ENCODE peak calls at places on chromosomes 12 and 14, in ten cellular contexts. One of them, this sample, is unnamed.

GRCh38 chr12:53467082-53467481 is 15.2 kb downstream of the PCBP2 start:
- DNase-seq in transverse colon: no peak
- DNase-seq in H1: no peak
- DNase-seq in HCT116: no peak
- DNase-seq in spleen: no peak
- DNase-seq in K562: no peak
- DNase-seq in stomach: no peak
- DNase-seq in endothelial cell of umbilical vein: no peak
- DNase-seq in HepG2: no peak
- DNase-seq in breast epithelium: no peak
- DNase-seq in this sample: no peak

GRCh38 chr12:66062280-66062605 is 68.3 kb downstream of the LLPH start:
- DNase-seq in breast epithelium: no peak
- DNase-seq in stomach: no peak
- DNase-seq in spleen: no peak
- DNase-seq in endothelial cell of umbilical vein: no peak
- DNase-seq in K562: no peak
- DNase-seq in HepG2: no peak
- DNase-seq in HCT116: no peak
- DNase-seq in H1: no peak
- DNase-seq in transverse colon: no peak
- DNase-seq in this sample: no peak

GRCh38 chr12:123859035-123859434 is 96.9 kb downstream of the DNAH10 start:
- DNase-seq in HepG2: no peak
- DNase-seq in endothelial cell of umbilical vein: no peak
- DNase-seq in HCT116: no peak
- DNase-seq in transverse colon: no peak
- DNase-seq in H1: peak; percentile 9
- DNase-seq in stomach: no peak
- DNase-seq in breast epithelium: no peak
- DNase-seq in spleen: no peak
- DNase-seq in K562: peak; percentile 29
- DNase-seq in this sample: no peak

GRCh38 chr12:39923364-39923763 is 182.5 kb downstream of the SLC2A13 start:
- DNase-seq in endothelial cell of umbilical vein: no peak
- DNase-seq in breast epithelium: no peak
- DNase-seq in H1: no peak
- DNase-seq in HCT116: no peak
- DNase-seq in spleen: no peak
- DNase-seq in stomach: no peak
- DNase-seq in transverse colon: no peak
- DNase-seq in K562: no peak
- DNase-seq in HepG2: no peak
- DNase-seq in this sample: no peak

GRCh38 chr12:28872654-28873268 is 276.3 kb upstream of the FAR2 start:
- DNase-seq in H1: peak; percentile 34
- DNase-seq in HCT116: peak; percentile 46
- DNase-seq in stomach: peak; percentile 25
- DNase-seq in spleen: no peak
- DNase-seq in endothelial cell of umbilical vein: peak; percentile 70
- DNase-seq in transverse colon: peak; percentile 9
- DNase-seq in HepG2: peak; percentile 21
- DNase-seq in K562: peak; percentile 57
- DNase-seq in breast epithelium: no peak
- DNase-seq in this sample: no peak

GRCh38 chr14:98198385-98198784 is 1073.6 kb downstream of the BCL11B start:
- DNase-seq in HepG2: no peak
- DNase-seq in K562: no peak
- DNase-seq in spleen: no peak
- DNase-seq in H1: no peak
- DNase-seq in endothelial cell of umbilical vein: no peak
- DNase-seq in breast epithelium: no peak
- DNase-seq in stomach: no peak
- DNase-seq in HCT116: no peak
- DNase-seq in transverse colon: peak; percentile 19
- DNase-seq in this sample: no peak

GRCh38 chr12:69679119-69679518 is 20.0 kb downstream of the BEST3 start:
- DNase-seq in endothelial cell of umbilical vein: peak; percentile 56
- DNase-seq in H1: no peak
- DNase-seq in transverse colon: no peak
- DNase-seq in HepG2: no peak
- DNase-seq in K562: no peak
- DNase-seq in breast epithelium: no peak
- DNase-seq in stomach: no peak
- DNase-seq in HCT116: no peak
- DNase-seq in spleen: no peak
- DNase-seq in this sample: no peak

GRCh38 chr14:75259946-75260545 is 18.6 kb upstream of the FOS start:
- DNase-seq in breast epithelium: no peak
- DNase-seq in H1: no peak
- DNase-seq in K562: no peak
- DNase-seq in spleen: no peak
- DNase-seq in HCT116: no peak
- DNase-seq in endothelial cell of umbilical vein: no peak
- DNase-seq in transverse colon: no peak
- DNase-seq in stomach: no peak
- DNase-seq in HepG2: no peak
- DNase-seq in this sample: no peak

GRCh38 chr14:101125719-101126375 is 222.3 kb upstream of the RTL1 start:
- DNase-seq in H1: no peak
- DNase-seq in endothelial cell of umbilical vein: no peak
- DNase-seq in HCT116: no peak
- DNase-seq in K562: no peak
- DNase-seq in spleen: peak; percentile 67
- DNase-seq in HepG2: no peak
- DNase-seq in stomach: peak; percentile 15
- DNase-seq in breast epithelium: no peak
- DNase-seq in transverse colon: no peak
- DNase-seq in this sample: peak; percentile 2

GRCh38 chr14:80425686-80426085 is 214.4 kb upstream of the DIO2 start:
- DNase-seq in breast epithelium: no peak
- DNase-seq in endothelial cell of umbilical vein: peak; percentile 85
- DNase-seq in H1: no peak
- DNase-seq in HCT116: peak; percentile 18
- DNase-seq in HepG2: no peak
- DNase-seq in stomach: no peak
- DNase-seq in transverse colon: no peak
- DNase-seq in spleen: no peak
- DNase-seq in K562: no peak
- DNase-seq in this sample: no peak

GRCh38 chr14:68950111-68950510 is 29.0 kb downstream of the ACTN1 start:
- DNase-seq in HepG2: peak; percentile 53
- DNase-seq in HCT116: no peak
- DNase-seq in K562: no peak
- DNase-seq in endothelial cell of umbilical vein: no peak
- DNase-seq in spleen: no peak
- DNase-seq in stomach: no peak
- DNase-seq in breast epithelium: no peak
- DNase-seq in H1: no peak
- DNase-seq in transverse colon: no peak
- DNase-seq in this sample: no peak

GRCh38 chr14:23694085-23694975 is 58.2 kb downstream of the DHRS2 start:
- DNase-seq in endothelial cell of umbilical vein: no peak
- DNase-seq in spleen: no peak
- DNase-seq in transverse colon: no peak
- DNase-seq in HepG2: peak; percentile 70
- DNase-seq in stomach: no peak
- DNase-seq in H1: no peak
- DNase-seq in breast epithelium: no peak
- DNase-seq in K562: no peak
- DNase-seq in HCT116: peak; percentile 27
- DNase-seq in this sample: no peak

GRCh38 chr14:47332099-47332498 is 343.3 kb downstream of the MDGA2 start:
- DNase-seq in HepG2: no peak
- DNase-seq in breast epithelium: no peak
- DNase-seq in HCT116: no peak
- DNase-seq in spleen: no peak
- DNase-seq in transverse colon: no peak
- DNase-seq in K562: no peak
- DNase-seq in stomach: no peak
- DNase-seq in H1: no peak
- DNase-seq in endothelial cell of umbilical vein: no peak
- DNase-seq in this sample: no peak

GRCh38 chr14:31902002-31902401 is 175.1 kb upstream of the ARHGAP5 start:
- DNase-seq in transverse colon: no peak
- DNase-seq in HepG2: peak; percentile 66
- DNase-seq in HCT116: peak; percentile 81
- DNase-seq in breast epithelium: no peak
- DNase-seq in endothelial cell of umbilical vein: no peak
- DNase-seq in H1: no peak
- DNase-seq in spleen: no peak
- DNase-seq in stomach: peak; percentile 42
- DNase-seq in K562: peak; percentile 61
- DNase-seq in this sample: no peak

GRCh38 chr12:51424094-51424661 is 453 bp upstream of the SLC4A8 start:
- DNase-seq in spleen: no peak
- DNase-seq in H1: no peak
- DNase-seq in HepG2: no peak
- DNase-seq in HCT116: no peak
- DNase-seq in stomach: no peak
- DNase-seq in breast epithelium: no peak
- DNase-seq in endothelial cell of umbilical vein: no peak
- DNase-seq in K562: no peak
- DNase-seq in transverse colon: no peak
- DNase-seq in this sample: no peak

GRCh38 chr12:51065530-51065929 is 17.4 kb downstream of the LETMD1 start:
- DNase-seq in HepG2: peak; percentile 20
- DNase-seq in endothelial cell of umbilical vein: no peak
- DNase-seq in HCT116: no peak
- DNase-seq in H1: no peak
- DNase-seq in stomach: no peak
- DNase-seq in K562: no peak
- DNase-seq in breast epithelium: no peak
- DNase-seq in transverse colon: no peak
- DNase-seq in spleen: no peak
- DNase-seq in this sample: no peak

GRCh38 chr12:24560867-24561266 is 388.0 kb downstream of the BCAT1 start:
- DNase-seq in breast epithelium: no peak
- DNase-seq in HCT116: no peak
- DNase-seq in stomach: no peak
- DNase-seq in K562: no peak
- DNase-seq in transverse colon: no peak
- DNase-seq in H1: no peak
- DNase-seq in endothelial cell of umbilical vein: no peak
- DNase-seq in HepG2: no peak
- DNase-seq in spleen: no peak
- DNase-seq in this sample: no peak
- H3K4me3 ChIP-seq in breast epithelium: peak overlapping the region; percentile 98
- H3K4me3 ChIP-seq in HCT116: no peak overlapping the region
- H3K4me3 ChIP-seq in stomach: peak overlapping the region; percentile 90
- H3K4me3 ChIP-seq in K562: no peak overlapping the region
- H3K4me3 ChIP-seq in transverse colon: peak overlapping the region; percentile 41
- H3K4me3 ChIP-seq in H1: peak overlapping the region; percentile 63
- H3K4me3 ChIP-seq in endothelial cell of umbilical vein: no peak overlapping the region
- H3K4me3 ChIP-seq in HepG2: no peak overlapping the region
- H3K4me3 ChIP-seq in spleen: peak overlapping the region; percentile 76
- H3K4me3 ChIP-seq in this sample: peak overlapping the region; percentile 65

GRCh38 chr14:103628221-103628683 is 759 bp upstream of the KLC1 start:
- DNase-seq in breast epithelium: peak; percentile 47
- DNase-seq in HCT116: peak; percentile 39
- DNase-seq in K562: peak; percentile 69
- DNase-seq in stomach: peak; percentile 85
- DNase-seq in spleen: peak; percentile 92
- DNase-seq in H1: no peak
- DNase-seq in HepG2: no peak
- DNase-seq in endothelial cell of umbilical vein: peak; percentile 72
- DNase-seq in transverse colon: peak; percentile 85
- DNase-seq in this sample: peak; percentile 54
- TF ChIP-seq POLR2A in breast epithelium: no peak
- TF ChIP-seq POLR2A in HCT116: no peak
- TF ChIP-seq POLR2A in K562: peak; percentile 50
- TF ChIP-seq POLR2A in stomach: no peak
- TF ChIP-seq POLR2A in spleen: no peak
- TF ChIP-seq POLR2A in H1: no peak
- TF ChIP-seq POLR2A in HepG2: peak; percentile 74
- TF ChIP-seq POLR2A in endothelial cell of umbilical vein: no peak
- TF ChIP-seq POLR2A in transverse colon: peak; percentile 93
- TF ChIP-seq POLR2A in this sample: peak; percentile 77

DNA sequence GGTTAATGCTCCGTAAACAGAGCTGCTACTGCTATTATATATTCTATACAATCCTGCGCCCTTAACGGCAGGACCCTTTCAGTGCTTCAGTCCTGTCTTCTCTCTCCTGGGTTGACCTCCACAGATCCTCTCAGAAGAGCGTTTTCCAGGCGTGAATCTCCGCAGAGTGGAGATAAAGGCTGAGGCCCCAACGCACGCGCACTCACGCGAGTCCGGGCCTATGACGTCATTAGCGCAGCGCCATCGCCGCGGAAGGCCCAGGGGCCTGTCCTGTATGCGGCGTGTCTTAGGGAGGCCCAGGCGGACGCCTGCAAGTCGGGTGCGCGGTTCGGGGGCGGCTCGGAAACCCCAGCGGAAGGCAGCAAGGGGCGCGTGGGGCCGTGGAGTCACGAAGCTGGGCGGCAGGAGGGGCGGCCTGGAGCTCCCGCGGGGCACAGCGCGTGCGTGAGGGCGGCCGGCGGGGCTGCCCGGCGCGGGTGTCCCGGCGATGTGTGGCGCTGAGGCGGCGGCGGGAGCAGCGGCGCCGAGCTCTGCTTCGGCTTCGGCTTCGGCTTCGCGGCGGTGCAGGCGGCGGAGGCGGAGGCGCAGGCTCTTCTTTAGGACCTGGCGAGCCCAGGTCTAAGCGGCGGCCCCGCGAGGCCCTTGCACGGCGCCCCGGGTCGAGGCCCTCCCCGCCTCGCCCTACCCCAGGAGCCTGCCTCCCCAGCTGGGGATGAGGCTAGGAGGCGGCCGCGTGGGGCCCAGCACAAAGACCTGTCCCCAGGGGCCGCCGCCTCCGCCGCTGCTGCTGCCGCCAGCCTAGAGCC is at the start of gene MAPKAPK5:
- DNase-seq in transverse colon: peak; percentile 96
- DNase-seq in HCT116: peak; percentile 93
- DNase-seq in H1: peak; percentile 86
- DNase-seq in stomach: peak; percentile 95
- DNase-seq in spleen: peak; percentile 99
- DNase-seq in breast epithelium: peak; percentile 92
- DNase-seq in HepG2: peak; percentile 88
- DNase-seq in endothelial cell of umbilical vein: peak; percentile 97
- DNase-seq in K562: peak; percentile 98
- DNase-seq in this sample: peak; percentile 88
- TF ChIP-seq POLR2AphosphoS5 in transverse colon: peak; percentile 95
- TF ChIP-seq POLR2AphosphoS5 in HCT116: peak; percentile 97
- TF ChIP-seq POLR2AphosphoS5 in H1: peak; percentile 90
- TF ChIP-seq POLR2AphosphoS5 in stomach: peak; percentile 98
- TF ChIP-seq POLR2AphosphoS5 in spleen: peak; percentile 97
- TF ChIP-seq POLR2AphosphoS5 in breast epithelium: peak; percentile 97
- TF ChIP-seq POLR2AphosphoS5 in HepG2: peak; percentile 96
- TF ChIP-seq POLR2AphosphoS5 in endothelial cell of umbilical vein: peak; percentile 87
- TF ChIP-seq POLR2AphosphoS5 in K562: peak; percentile 93
- TF ChIP-seq POLR2AphosphoS5 in this sample: peak; percentile 98

GRCh38 chr12:111596985-111597730 is 2.0 kb downstream of the ATXN2 start:
- DNase-seq in endothelial cell of umbilical vein: peak; percentile 81
- DNase-seq in spleen: peak; percentile 78
- DNase-seq in K562: peak; percentile 41
- DNase-seq in HCT116: peak; percentile 59
- DNase-seq in stomach: peak; percentile 65
- DNase-seq in H1: no peak
- DNase-seq in transverse colon: peak; percentile 68
- DNase-seq in breast epithelium: peak; percentile 43
- DNase-seq in HepG2: peak; percentile 70
- DNase-seq in this sample: peak; percentile 53
- H3K4me3 ChIP-seq in endothelial cell of umbilical vein: peak overlapping the region; percentile 89
- H3K4me3 ChIP-seq in spleen: peak overlapping the region; percentile 92
- H3K4me3 ChIP-seq in K562: peak overlapping the region; percentile 96
- H3K4me3 ChIP-seq in HCT116: peak overlapping the region; percentile 70
- H3K4me3 ChIP-seq in stomach: peak overlapping the region; percentile 99
- H3K4me3 ChIP-seq in H1: peak overlapping the region; percentile 89
- H3K4me3 ChIP-seq in transverse colon: peak overlapping the region; percentile 100
- H3K4me3 ChIP-seq in breast epithelium: peak overlapping the region; percentile 96
- H3K4me3 ChIP-seq in HepG2: peak overlapping the region; percentile 91
- H3K4me3 ChIP-seq in this sample: peak overlapping the region; percentile 91

GRCh38 chr12:92928431-92928961 is 599 bp downstream of the EEA1 start:
- DNase-seq in spleen: no peak
- DNase-seq in breast epithelium: peak; percentile 19
- DNase-seq in K562: peak; percentile 49
- DNase-seq in HepG2: no peak
- DNase-seq in HCT116: no peak
- DNase-seq in stomach: no peak
- DNase-seq in endothelial cell of umbilical vein: peak; percentile 57
- DNase-seq in transverse colon: peak; percentile 49
- DNase-seq in H1: no peak
- DNase-seq in this sample: peak; percentile 16
- TF ChIP-seq POLR2A in spleen: no peak
- TF ChIP-seq POLR2A in breast epithelium: no peak
- TF ChIP-seq POLR2A in K562: no peak
- TF ChIP-seq POLR2A in HepG2: no peak
- TF ChIP-seq POLR2A in HCT116: no peak
- TF ChIP-seq POLR2A in stomach: no peak
- TF ChIP-seq POLR2A in endothelial cell of umbilical vein: no peak
- TF ChIP-seq POLR2A in transverse colon: no peak
- TF ChIP-seq POLR2A in H1: no peak
- TF ChIP-seq POLR2A in this sample: no peak

This sample was measured in prostate gland.